ENCODE peak calls at places on chromosomes 3 and 15, in six cellular contexts. V is stimulated activated CD8-positive, alpha-beta memory T cell treated with anti-CD3 and anti-CD28 coated beads, Interleukin-15, amount 100 ng/mL, for 24 hours; T is progenitor cell of endocrine pancreas; B is adrenal gland; H is SK-N-DZ; Z is right cardiac atrium. R is an unnamed sample.

GRCh38 chr3:109532257-109533216 is 195.2 kb upstream of the DPPA4 start:
- DNase-seq in V (no peak), T (peak), B (peak), H (peak), Z (peak), R (peak)

GRCh38 chr3:171535799-171536198 is 75.6 kb upstream of the TNIK start:
- DNase-seq in V (no peak), T (no peak), B (no peak), H (no peak), Z (no peak), R (no peak)

GRCh38 chr15:43808435-43808950 is 8.1 kb downstream of the HYPK start:
- DNase-seq in V (no peak), T (no peak), B (no peak), H (no peak), Z (no peak), R (no peak)

GRCh38 chr15:62816342-62817059 is 226.0 kb upstream of the TPM1 start:
- DNase-seq in V (no peak), T (no peak), B (no peak), H (peak), Z (no peak), R (no peak)

GRCh38 chr3:74351213-74351612 is 263.2 kb downstream of the CNTN3 start:
- DNase-seq in V (no peak), T (no peak), B (no peak), H (no peak), Z (no peak), R (no peak)

GRCh38 chr3:140092883-140093536 is 158.0 kb downstream of the CLSTN2 start:
- DNase-seq in V (no peak), T (no peak), B (no peak), H (no peak), Z (no peak), R (no peak)

GRCh38 chr3:185717121-185717520 is 107.7 kb downstream of the IGF2BP2 start:
- DNase-seq in V (no peak), T (no peak), B (peak), H (no peak), Z (no peak), R (no peak)

GRCh38 chr3:76024640-76025039 is 239.3 kb upstream of the ZNF717 start:
- DNase-seq in V (no peak), T (no peak), B (no peak), H (peak), Z (no peak), R (no peak)

GRCh38 chr15:31269961-31270575 is 56.6 kb upstream of the KLF13 start:
- DNase-seq in V (no peak), T (no peak), B (peak), H (no peak), Z (no peak), R (no peak)

GRCh38 chr15:77145370-77145769 is 74.5 kb upstream of the TSPAN3 start:
- DNase-seq in V (no peak), T (no peak), B (no peak), H (no peak), Z (no peak), R (no peak)

GRCh38 chr3:195095704-195096036 is 175.3 kb downstream of the XXYLT1 start:
- DNase-seq in V (no peak), T (no peak), B (no peak), H (no peak), Z (no peak), R (no peak)

GRCh38 chr15:75775296-75776074 is 62.8 kb upstream of the CSPG4 start:
- DNase-seq in V (no peak), T (no peak), B (no peak), H (no peak), Z (no peak), R (no peak)